ENCODE peak calls at places on chromosomes 16 and 17, in six cellular contexts. D is OCI-LY7, N is AG04450, A is BJ, X is lung, L is fibroblast of pulmonary artery. Y is an unnamed sample.

GRCh38 chr17:74340470-74341023 is 14.5 kb downstream of the KIF19 start:
- DNase-seq in D (no peak), N (no peak), A (no peak), X (no peak), L (no peak), Y (no peak)

GRCh38 chr17:56557682-56558081 is 35.8 kb upstream of the NOG start:
- DNase-seq in D (no peak), N (no peak), A (no peak), X (no peak), L (no peak), Y (no peak)

GRCh38 chr16:28984619-28985135 is at the start of gene LAT:
- DNase-seq in D (peak), N (no peak), A (no peak), X (no peak), L (no peak), Y (no peak)

GRCh38 chr16:30032083-30032819 is 1.2 kb upstream of the TLCD3B start:
- DNase-seq in D (peak), N (no peak), A (no peak), X (no peak), L (peak), Y (no peak)

GRCh38 chr16:24344791-24345190 is 88.7 kb downstream of the CACNG3 start:
- DNase-seq in D (no peak), N (no peak), A (no peak), X (no peak), L (no peak), Y (no peak)

GRCh38 chr17:64507418-64507766 is 615 bp downstream of the CEP95 start:
- DNase-seq in D (peak), N (no peak), A (peak), X (no peak), L (peak), Y (no peak)

GRCh38 chr16:4987580-4988374 is 29.6 kb downstream of the SEC14L5 start:
- DNase-seq in D (no peak), N (no peak), A (no peak), X (no peak), L (no peak), Y (no peak)

GRCh38 chr16:3467920-3468319 is 24.4 kb downstream of the NAA60 start:
- DNase-seq in D (peak), N (no peak), A (no peak), X (no peak), L (peak), Y (no peak)

GRCh38 chr16:51701025-51701424 is 550.0 kb upstream of the SALL1 start:
- DNase-seq in D (no peak), N (no peak), A (no peak), X (no peak), L (no peak), Y (no peak)

GRCh38 chr17:78140169-78141051 is 5.8 kb upstream of the C17orf99 start:
- DNase-seq in D (peak), N (no peak), A (no peak), X (peak), L (peak), Y (peak)

GRCh38 chr16:88325087-88325750 is 57.5 kb upstream of the ZNF469 start:
- DNase-seq in D (no peak), N (no peak), A (no peak), X (no peak), L (no peak), Y (no peak)

GRCh38 chr17:12693640-12694039 is 27.9 kb downstream of the MYOCD start:
- DNase-seq in D (no peak), N (no peak), A (no peak), X (no peak), L (no peak), Y (no peak)

GRCh38 chr16:77359065-77359502 is 75.8 kb downstream of the ADAMTS18 start:
- DNase-seq in D (no peak), N (no peak), A (no peak), X (no peak), L (peak), Y (no peak)

GRCh38 chr17:53919356-53919755 is 96.6 kb downstream of the KIF2B start:
- DNase-seq in D (no peak), N (no peak), A (no peak), X (no peak), L (no peak), Y (no peak)

GRCh38 chr16:83878838-83879237 is 20.1 kb upstream of the MLYCD start:
- DNase-seq in D (peak), N (peak), A (no peak), X (no peak), L (peak), Y (no peak)

GRCh38 chr16:57791156-57791902 is 11.0 kb downstream of the KIFC3 start:
- DNase-seq in D (no peak), N (no peak), A (no peak), X (no peak), L (no peak), Y (peak)

GRCh38 chr16:80655751-80656150 is 115.0 kb downstream of the DYNLRB2 start:
- DNase-seq in D (no peak), N (no peak), A (no peak), X (no peak), L (no peak), Y (no peak)

GRCh38 chr17:15945493-15946209 is 721 bp downstream of the ADORA2B start:
- DNase-seq in D (no peak), N (no peak), A (no peak), X (no peak), L (no peak), Y (peak)

GRCh38 chr16:73616186-73616585 is 568.3 kb upstream of the ZFHX3 start:
- DNase-seq in D (peak), N (no peak), A (no peak), X (no peak), L (no peak), Y (no peak)

GRCh38 chr16:28473714-28474265 is 1.7 kb upstream of the NPIPB7 start:
- DNase-seq in D (no peak), N (no peak), A (no peak), X (no peak), L (no peak), Y (no peak)

GRCh38 chr16:75065808-75066149 is 50.8 kb downstream of the LDHD start:
- DNase-seq in D (no peak), N (no peak), A (no peak), X (no peak), L (no peak), Y (no peak)

GRCh38 chr16:12664334-12664733 is 139.4 kb downstream of the CPPED1 start:
- DNase-seq in D (no peak), N (no peak), A (no peak), X (no peak), L (no peak), Y (no peak)

GRCh38 chr17:73293480-73293911 is 18.3 kb downstream of the CDC42EP4 start:
- DNase-seq in D (no peak), N (no peak), A (peak), X (peak), L (peak), Y (no peak)

GRCh38 chr16:81216706-81217105 is 21.8 kb upstream of the BCO1 start:
- DNase-seq in D (no peak), N (no peak), A (no peak), X (no peak), L (no peak), Y (no peak)

GRCh38 chr17:65609749-65610148 is 48.3 kb upstream of the AXIN2 start:
- DNase-seq in D (no peak), N (no peak), A (no peak), X (no peak), L (peak), Y (no peak)

GRCh38 chr16:19432429-19432828 is 14.7 kb downstream of the TMC5 start:
- DNase-seq in D (no peak), N (no peak), A (no peak), X (peak), L (peak), Y (no peak)

GRCh38 chr16:53829186-53829747 is 125.3 kb downstream of the FTO start:
- DNase-seq in D (no peak), N (peak), A (no peak), X (no peak), L (peak), Y (no peak)

GRCh38 chr16:86823125-86823524 is 244.8 kb downstream of the FOXL1 start:
- DNase-seq in D (no peak), N (no peak), A (no peak), X (no peak), L (no peak), Y (no peak)
- H3K4me3 ChIP-seq in D (no peak), N (no peak), A (no peak), X (no peak), L (no peak), Y (no peak)

GRCh38 chr16:86577314-86577971 is 906 bp upstream of the FOXL1 start:
- DNase-seq in D (no peak), N (peak), A (no peak), X (no peak), L (no peak), Y (no peak)

GRCh38 chr16:86575095-86575685 is 3.2 kb upstream of the FOXL1 start:
- DNase-seq in D (no peak), N (no peak), A (no peak), X (no peak), L (no peak), Y (no peak)

GRCh38 chr16:86576591-86577313 is 1.6 kb upstream of the FOXL1 start:
- DNase-seq in D (no peak), N (peak), A (no peak), X (no peak), L (no peak), Y (no peak)

GRCh38 chr16:86574646-86575045 is 3.7 kb upstream of the FOXL1 start:
- DNase-seq in D (no peak), N (no peak), A (no peak), X (no peak), L (no peak), Y (no peak)

DNA sequence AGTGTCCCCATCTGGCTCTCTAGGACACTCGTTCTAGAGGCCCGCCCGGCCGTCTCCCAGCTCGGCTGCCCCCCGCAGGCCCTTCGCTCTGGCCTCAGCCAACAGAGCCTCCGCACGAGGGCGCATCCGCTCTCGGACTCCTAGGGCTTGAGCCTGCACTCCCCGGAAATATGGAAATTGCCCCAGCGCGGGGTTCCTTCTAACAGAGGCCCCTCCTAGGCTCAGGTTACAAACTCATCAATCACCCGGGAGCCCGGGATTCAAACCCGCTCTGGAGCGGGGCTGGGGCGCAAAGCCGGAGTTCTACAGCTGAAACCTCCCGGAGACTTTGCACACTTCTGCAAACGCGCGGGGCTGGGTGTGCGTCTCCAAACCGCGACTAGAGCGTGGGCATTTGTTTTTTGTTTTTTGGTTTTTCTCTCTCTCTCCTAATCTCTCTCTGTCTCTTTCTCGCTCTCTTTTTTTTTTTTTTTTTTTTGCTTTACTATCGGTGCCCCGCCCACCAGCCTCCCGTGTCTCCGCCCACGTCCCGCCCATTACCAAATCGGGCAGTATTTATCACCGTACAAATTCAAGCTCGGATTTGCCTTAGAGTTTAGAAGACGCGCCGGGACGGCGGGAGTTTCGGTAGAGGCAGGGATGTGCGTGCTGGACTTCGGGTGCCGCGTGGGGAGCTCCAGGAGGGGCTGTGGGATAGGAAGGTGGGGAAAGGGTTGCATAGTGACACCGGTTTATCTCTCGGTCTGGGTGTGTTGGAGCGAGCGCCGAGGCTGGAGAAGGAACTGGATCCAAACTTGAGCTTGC is 2.4 kb upstream of the FOXL1 start:
- DNase-seq in D (peak), N (peak), A (peak), X (no peak), L (peak), Y (peak)
- TF ChIP-seq CTCF in D (peak), N (peak), A (peak), X (no peak), L (peak), Y (peak)

GRCh38 chr17:47230864-47231263 is 21.7 kb downstream of the MYL4 start:
- DNase-seq in D (peak), N (no peak), A (no peak), X (no peak), L (no peak), Y (no peak)

GRCh38 chr17:47231866-47232265 is 21.8 kb upstream of the ITGB3 start:
- DNase-seq in D (no peak), N (no peak), A (no peak), X (no peak), L (no peak), Y (no peak)

GRCh38 chr17:47231334-47231733 is 22.2 kb downstream of the MYL4 start:
- DNase-seq in D (peak), N (no peak), A (no peak), X (no peak), L (no peak), Y (no peak)

GRCh38 chr17:47227862-47228261 is 18.7 kb downstream of the MYL4 start:
- DNase-seq in D (no peak), N (no peak), A (no peak), X (no peak), L (no peak), Y (no peak)

DNA sequence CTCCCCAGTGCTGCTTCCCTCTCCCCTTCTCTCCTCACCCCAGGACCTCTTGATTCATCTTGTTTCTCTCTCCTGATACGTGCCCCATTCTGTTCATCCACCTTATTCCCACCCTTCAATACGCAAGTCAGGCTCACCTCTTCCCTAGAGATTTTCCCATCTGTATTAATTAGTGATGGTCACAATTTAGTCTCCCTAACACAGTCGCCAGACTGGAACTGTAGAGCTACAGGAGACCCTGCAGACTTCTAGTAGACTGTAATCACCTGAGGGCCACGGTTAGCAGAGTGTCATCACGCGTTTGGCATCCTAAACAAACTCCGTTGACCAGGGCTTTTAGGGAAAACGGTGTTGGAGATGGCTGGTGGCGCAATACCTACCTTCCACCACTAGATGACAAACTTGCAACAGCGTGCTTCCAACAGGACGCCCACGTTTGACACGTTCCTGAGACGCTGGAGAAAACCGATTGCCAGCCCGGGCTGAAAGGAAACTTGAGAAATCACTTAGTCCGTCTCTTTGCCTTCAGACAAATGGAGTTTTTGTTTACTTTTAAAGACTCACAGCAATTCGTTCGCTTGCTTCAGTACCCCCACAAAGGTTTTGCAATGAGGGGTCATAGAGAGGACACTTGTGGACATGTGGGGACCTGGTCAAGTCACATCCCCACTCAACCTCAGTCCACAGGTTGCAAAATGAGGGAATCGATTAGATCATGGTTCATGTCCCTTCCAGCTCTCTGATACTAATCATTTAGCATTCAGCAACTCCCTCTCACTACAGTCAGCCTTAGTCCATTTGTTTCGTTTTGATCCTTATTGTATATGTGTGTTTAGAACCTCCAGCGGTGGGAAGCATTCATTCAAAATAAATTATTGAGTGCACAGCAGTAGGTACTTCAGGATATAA is 20.6 kb downstream of the MYL4 start:
- DNase-seq in D (peak), N (peak), A (peak), X (peak), L (peak), Y (peak)
- H3K4me3 ChIP-seq in D (peak), N (peak), A (no peak), X (no peak), L (peak), Y (peak)

GRCh38 chr16:67528870-67529638 is 425 bp downstream of the RIPOR1 start:
- DNase-seq in D (peak), N (no peak), A (no peak), X (no peak), L (peak), Y (peak)
- TF ChIP-seq CTCF in D (no peak), N (no peak), A (no peak), X (no peak), L (no peak), Y (no peak)

GRCh38 chr17:81516439-81516838 is 3.8 kb upstream of the ACTG1 start:
- DNase-seq in D (no peak), N (no peak), A (no peak), X (no peak), L (no peak), Y (peak)
- H3K4me3 ChIP-seq in D (peak), N (peak), A (peak), X (peak), L (peak), Y (peak)

DNA sequence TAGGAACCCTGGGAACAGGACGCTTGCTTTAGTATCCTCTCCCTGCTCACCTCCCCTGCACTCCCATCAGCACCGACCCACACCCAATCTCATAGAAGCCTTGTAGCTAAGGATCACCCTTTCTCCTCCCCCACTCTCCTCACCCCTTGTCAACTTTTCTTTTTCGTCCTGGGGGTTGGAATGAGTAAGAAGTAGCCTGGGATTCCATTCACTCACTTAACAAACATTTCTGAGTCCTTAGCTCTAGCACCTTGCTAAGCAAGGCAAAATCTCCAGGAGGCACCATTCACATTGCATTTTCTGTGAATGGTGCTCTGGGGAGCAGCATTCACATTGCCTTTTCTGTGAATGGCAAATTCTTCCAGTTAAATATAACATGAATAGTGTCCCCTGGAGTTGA is 1.1 kb upstream of the PGAP3 start:
- DNase-seq in D (no peak), N (no peak), A (no peak), X (no peak), L (no peak), Y (no peak)
- TF ChIP-seq CTCF in D (no peak), N (no peak), A (no peak), X (no peak), L (no peak), Y (no peak)

GRCh38 chr16:85029413-85029794 is 1.8 kb downstream of the KIAA0513 start:
- DNase-seq in D (no peak), N (no peak), A (peak), X (no peak), L (no peak), Y (no peak)
- H3K4me3 ChIP-seq in D (no peak), N (no peak), A (no peak), X (no peak), L (no peak), Y (peak)

Y was measured in heart right ventricle.